ENCODE peak calls at places on chromosomes 3 and 15, in five cellular contexts. One of them, this sample, is unnamed.

GRCh38 chr3:107913671-107914070 is 177.2 kb downstream of the CD47 start:
- DNase-seq in epithelial cell of proximal tubule: no peak
- DNase-seq in choroid plexus epithelial cell: peak; percentile 59
- DNase-seq in progenitor cell of endocrine pancreas: no peak
- DNase-seq in cardiac fibroblast: peak; percentile 82
- DNase-seq in this sample: no peak

GRCh38 chr3:21020043-21020442 is 731.0 kb downstream of the ZNF385D start:
- DNase-seq in epithelial cell of proximal tubule: no peak
- DNase-seq in choroid plexus epithelial cell: no peak
- DNase-seq in progenitor cell of endocrine pancreas: no peak
- DNase-seq in cardiac fibroblast: no peak
- DNase-seq in this sample: no peak

GRCh38 chr3:152452318-152452717 is 183.6 kb downstream of the MBNL1 start:
- DNase-seq in epithelial cell of proximal tubule: no peak
- DNase-seq in choroid plexus epithelial cell: peak; percentile 60
- DNase-seq in progenitor cell of endocrine pancreas: no peak
- DNase-seq in cardiac fibroblast: peak; percentile 34
- DNase-seq in this sample: no peak

GRCh38 chr3:123448503-123449091 is at the start of gene ADCY5:
- DNase-seq in epithelial cell of proximal tubule: no peak
- DNase-seq in choroid plexus epithelial cell: no peak
- DNase-seq in progenitor cell of endocrine pancreas: no peak
- DNase-seq in cardiac fibroblast: no peak
- DNase-seq in this sample: no peak

GRCh38 chr15:66196565-66196964 is 57.0 kb downstream of the MEGF11 start:
- DNase-seq in epithelial cell of proximal tubule: peak; percentile 20
- DNase-seq in choroid plexus epithelial cell: peak; percentile 5
- DNase-seq in progenitor cell of endocrine pancreas: no peak
- DNase-seq in cardiac fibroblast: peak; percentile 10
- DNase-seq in this sample: peak; percentile 35

GRCh38 chr15:73010154-73011152 is 41.8 kb upstream of the NEO1 start:
- DNase-seq in epithelial cell of proximal tubule: no peak
- DNase-seq in choroid plexus epithelial cell: no peak
- DNase-seq in progenitor cell of endocrine pancreas: no peak
- DNase-seq in cardiac fibroblast: peak; percentile 7
- DNase-seq in this sample: no peak

GRCh38 chr3:132504375-132504921 is 87.1 kb downstream of the DNAJC13 start:
- DNase-seq in epithelial cell of proximal tubule: no peak
- DNase-seq in choroid plexus epithelial cell: peak; percentile 11
- DNase-seq in progenitor cell of endocrine pancreas: no peak
- DNase-seq in cardiac fibroblast: no peak
- DNase-seq in this sample: no peak

GRCh38 chr3:112302061-112302830 is 8.2 kb upstream of the SLC9C1 start:
- DNase-seq in epithelial cell of proximal tubule: no peak
- DNase-seq in choroid plexus epithelial cell: peak; percentile 72
- DNase-seq in progenitor cell of endocrine pancreas: no peak
- DNase-seq in cardiac fibroblast: no peak
- DNase-seq in this sample: no peak

GRCh38 chr3:128432898-128433629 is 33.6 kb downstream of the DNAJB8 start:
- DNase-seq in epithelial cell of proximal tubule: no peak
- DNase-seq in choroid plexus epithelial cell: no peak
- DNase-seq in progenitor cell of endocrine pancreas: peak; percentile 49
- DNase-seq in cardiac fibroblast: no peak
- DNase-seq in this sample: no peak

GRCh38 chr3:1326546-1326945 is 233.7 kb downstream of the CNTN6 start:
- DNase-seq in epithelial cell of proximal tubule: no peak
- DNase-seq in choroid plexus epithelial cell: no peak
- DNase-seq in progenitor cell of endocrine pancreas: no peak
- DNase-seq in cardiac fibroblast: no peak
- DNase-seq in this sample: no peak

GRCh38 chr15:43266834-43267233 is at the start of gene TGM5:
- DNase-seq in epithelial cell of proximal tubule: no peak
- DNase-seq in choroid plexus epithelial cell: no peak
- DNase-seq in progenitor cell of endocrine pancreas: no peak
- DNase-seq in cardiac fibroblast: no peak
- DNase-seq in this sample: peak; percentile 84

GRCh38 chr3:193777524-193777923 is 184.5 kb downstream of the OPA1 start:
- DNase-seq in epithelial cell of proximal tubule: no peak
- DNase-seq in choroid plexus epithelial cell: no peak
- DNase-seq in progenitor cell of endocrine pancreas: no peak
- DNase-seq in cardiac fibroblast: no peak
- DNase-seq in this sample: no peak

GRCh38 chr15:88899251-88899650 is 3.9 kb upstream of the HAPLN3 start:
- DNase-seq in epithelial cell of proximal tubule: no peak
- DNase-seq in choroid plexus epithelial cell: no peak
- DNase-seq in progenitor cell of endocrine pancreas: no peak
- DNase-seq in cardiac fibroblast: no peak
- DNase-seq in this sample: no peak

GRCh38 chr3:150022406-150023238 is 51.9 kb upstream of the PFN2 start:
- DNase-seq in epithelial cell of proximal tubule: no peak
- DNase-seq in choroid plexus epithelial cell: peak; percentile 18
- DNase-seq in progenitor cell of endocrine pancreas: no peak
- DNase-seq in cardiac fibroblast: peak; percentile 55
- DNase-seq in this sample: peak; percentile 38

GRCh38 chr3:119181765-119182164 is 8.4 kb downstream of the UPK1B start:
- DNase-seq in epithelial cell of proximal tubule: no peak
- DNase-seq in choroid plexus epithelial cell: peak; percentile 28
- DNase-seq in progenitor cell of endocrine pancreas: no peak
- DNase-seq in cardiac fibroblast: peak; percentile 64
- DNase-seq in this sample: peak; percentile 38

GRCh38 chr15:29058903-29059539 is 173.2 kb downstream of the APBA2 start:
- DNase-seq in epithelial cell of proximal tubule: no peak
- DNase-seq in choroid plexus epithelial cell: no peak
- DNase-seq in progenitor cell of endocrine pancreas: no peak
- DNase-seq in cardiac fibroblast: no peak
- DNase-seq in this sample: no peak

GRCh38 chr15:65287515-65287845 is 797 bp upstream of the PARP16 start:
- DNase-seq in epithelial cell of proximal tubule: no peak
- DNase-seq in choroid plexus epithelial cell: peak; percentile 23
- DNase-seq in progenitor cell of endocrine pancreas: no peak
- DNase-seq in cardiac fibroblast: no peak
- DNase-seq in this sample: no peak

GRCh38 chr3:134638385-134639020 is 12.3 kb downstream of the KY start:
- DNase-seq in epithelial cell of proximal tubule: no peak
- DNase-seq in choroid plexus epithelial cell: no peak
- DNase-seq in progenitor cell of endocrine pancreas: no peak
- DNase-seq in cardiac fibroblast: no peak
- DNase-seq in this sample: no peak

GRCh38 chr3:115855911-115856310 is 232.6 kb downstream of the GAP43 start:
- DNase-seq in epithelial cell of proximal tubule: no peak
- DNase-seq in choroid plexus epithelial cell: no peak
- DNase-seq in progenitor cell of endocrine pancreas: no peak
- DNase-seq in cardiac fibroblast: peak; percentile 39
- DNase-seq in this sample: no peak

GRCh38 chr3:138348950-138349739 is 766 bp downstream of the MRAS start:
- DNase-seq in epithelial cell of proximal tubule: no peak
- DNase-seq in choroid plexus epithelial cell: peak; percentile 36
- DNase-seq in progenitor cell of endocrine pancreas: no peak
- DNase-seq in cardiac fibroblast: peak; percentile 24
- DNase-seq in this sample: no peak

GRCh38 chr3:31960793-31961431 is 20.1 kb downstream of the OSBPL10 start:
- DNase-seq in epithelial cell of proximal tubule: no peak
- DNase-seq in choroid plexus epithelial cell: peak; percentile 45
- DNase-seq in progenitor cell of endocrine pancreas: no peak
- DNase-seq in cardiac fibroblast: peak; percentile 80
- DNase-seq in this sample: peak; percentile 64

GRCh38 chr3:188747487-188747886 is 424.3 kb upstream of the TPRG1 start:
- DNase-seq in epithelial cell of proximal tubule: no peak
- DNase-seq in choroid plexus epithelial cell: no peak
- DNase-seq in progenitor cell of endocrine pancreas: no peak
- DNase-seq in cardiac fibroblast: no peak
- DNase-seq in this sample: no peak

GRCh38 chr15:93603550-93603949 is 514.5 kb upstream of the RGMA start:
- DNase-seq in epithelial cell of proximal tubule: no peak
- DNase-seq in choroid plexus epithelial cell: no peak
- DNase-seq in progenitor cell of endocrine pancreas: no peak
- DNase-seq in cardiac fibroblast: no peak
- DNase-seq in this sample: no peak

GRCh38 chr3:15380980-15381890 is 46.1 kb downstream of the METTL6 start:
- DNase-seq in epithelial cell of proximal tubule: no peak
- DNase-seq in choroid plexus epithelial cell: peak; percentile 9
- DNase-seq in progenitor cell of endocrine pancreas: no peak
- DNase-seq in cardiac fibroblast: no peak
- DNase-seq in this sample: no peak

GRCh38 chr15:78307977-78308376 is 8.6 kb upstream of the SKIC8 start:
- DNase-seq in epithelial cell of proximal tubule: no peak
- DNase-seq in choroid plexus epithelial cell: no peak
- DNase-seq in progenitor cell of endocrine pancreas: no peak
- DNase-seq in cardiac fibroblast: no peak
- DNase-seq in this sample: no peak

GRCh38 chr3:49410102-49410843 is 1.5 kb downstream of the RHOA start:
- DNase-seq in epithelial cell of proximal tubule: no peak
- DNase-seq in choroid plexus epithelial cell: no peak
- DNase-seq in progenitor cell of endocrine pancreas: no peak
- DNase-seq in cardiac fibroblast: no peak
- DNase-seq in this sample: no peak

GRCh38 chr15:57920916-57921315 is 144.6 kb downstream of the ALDH1A2 start:
- DNase-seq in epithelial cell of proximal tubule: peak; percentile 61
- DNase-seq in choroid plexus epithelial cell: peak; percentile 45
- DNase-seq in progenitor cell of endocrine pancreas: no peak
- DNase-seq in cardiac fibroblast: peak; percentile 46
- DNase-seq in this sample: no peak

GRCh38 chr15:68558318-68559305 is 20.2 kb upstream of the CORO2B start:
- DNase-seq in epithelial cell of proximal tubule: no peak
- DNase-seq in choroid plexus epithelial cell: no peak
- DNase-seq in progenitor cell of endocrine pancreas: no peak
- DNase-seq in cardiac fibroblast: no peak
- DNase-seq in this sample: peak; percentile 37

GRCh38 chr3:463793-464192 is 267.2 kb downstream of the CHL1 start:
- DNase-seq in epithelial cell of proximal tubule: no peak
- DNase-seq in choroid plexus epithelial cell: no peak
- DNase-seq in progenitor cell of endocrine pancreas: no peak
- DNase-seq in cardiac fibroblast: no peak
- DNase-seq in this sample: no peak

GRCh38 chr3:193605876-193606275 is 12.9 kb downstream of the OPA1 start:
- DNase-seq in epithelial cell of proximal tubule: no peak
- DNase-seq in choroid plexus epithelial cell: peak; percentile 81
- DNase-seq in progenitor cell of endocrine pancreas: no peak
- DNase-seq in cardiac fibroblast: peak; percentile 85
- DNase-seq in this sample: peak; percentile 80

GRCh38 chr3:72338082-72338941 is 509.9 kb downstream of the SHQ1 start:
- DNase-seq in epithelial cell of proximal tubule: peak; percentile 30
- DNase-seq in choroid plexus epithelial cell: no peak
- DNase-seq in progenitor cell of endocrine pancreas: no peak
- DNase-seq in cardiac fibroblast: peak; percentile 68
- DNase-seq in this sample: peak; percentile 42

GRCh38 chr3:31448882-31449243 is 83.9 kb upstream of the STT3B start:
- DNase-seq in epithelial cell of proximal tubule: no peak
- DNase-seq in choroid plexus epithelial cell: no peak
- DNase-seq in progenitor cell of endocrine pancreas: no peak
- DNase-seq in cardiac fibroblast: no peak
- DNase-seq in this sample: no peak

GRCh38 chr3:79406175-79406574 is 361.6 kb downstream of the ROBO1 start:
- DNase-seq in epithelial cell of proximal tubule: no peak
- DNase-seq in choroid plexus epithelial cell: no peak
- DNase-seq in progenitor cell of endocrine pancreas: no peak
- DNase-seq in cardiac fibroblast: no peak
- DNase-seq in this sample: no peak
- TF ChIP-seq CTCF in epithelial cell of proximal tubule: peak; percentile 54
- TF ChIP-seq CTCF in choroid plexus epithelial cell: peak; percentile 36
- TF ChIP-seq CTCF in progenitor cell of endocrine pancreas: no peak
- TF ChIP-seq CTCF in cardiac fibroblast: peak; percentile 25
- TF ChIP-seq CTCF in this sample: no peak

DNA sequence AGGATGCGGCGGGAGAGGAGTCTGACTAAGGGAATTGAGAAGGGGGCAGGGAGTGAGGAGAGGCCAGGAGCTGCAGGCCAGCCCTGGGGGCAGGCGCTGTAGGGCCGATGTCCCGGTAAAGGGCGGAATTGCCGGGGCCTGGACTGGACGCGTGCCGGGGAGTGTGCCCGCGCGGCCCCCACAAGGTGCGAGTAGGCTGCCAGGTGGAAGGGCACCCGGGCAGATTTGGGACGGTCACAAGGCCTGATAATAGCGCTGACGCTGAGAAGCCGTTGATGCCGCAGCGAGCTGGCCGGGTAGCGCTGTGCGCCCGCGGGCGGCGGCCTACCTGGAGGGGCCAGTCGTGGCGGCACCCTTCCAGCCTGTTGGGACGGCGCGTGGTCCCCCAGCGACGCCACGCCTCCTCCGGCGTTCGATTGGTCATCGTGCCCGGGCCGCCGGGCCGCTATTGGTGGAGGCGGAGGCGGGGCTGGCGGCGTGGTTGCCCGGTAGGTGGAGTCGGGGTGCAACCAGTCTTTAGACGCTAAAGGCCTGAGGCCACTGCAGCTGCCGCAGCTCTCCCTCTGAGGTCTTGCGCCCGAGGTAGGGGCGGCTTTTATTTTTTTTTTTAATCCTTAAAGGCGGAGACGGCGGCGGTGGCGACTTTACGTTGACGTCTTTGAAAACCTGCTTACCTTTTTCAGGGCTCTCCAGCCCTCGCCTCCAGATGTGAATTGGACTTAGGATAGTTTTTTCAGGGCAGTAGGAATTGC is 919 bp downstream of the SLC25A38 start:
- DNase-seq in epithelial cell of proximal tubule: no peak
- DNase-seq in choroid plexus epithelial cell: peak; percentile 95
- DNase-seq in progenitor cell of endocrine pancreas: peak; percentile 95
- DNase-seq in cardiac fibroblast: peak; percentile 91
- DNase-seq in this sample: peak; percentile 93
- TF ChIP-seq CTCF in epithelial cell of proximal tubule: no peak
- TF ChIP-seq CTCF in choroid plexus epithelial cell: no peak
- TF ChIP-seq CTCF in progenitor cell of endocrine pancreas: no peak
- TF ChIP-seq CTCF in cardiac fibroblast: no peak
- TF ChIP-seq CTCF in this sample: no peak

GRCh38 chr3:65060904-65061303 is 373.1 kb upstream of the ADAMTS9 start:
- DNase-seq in epithelial cell of proximal tubule: no peak
- DNase-seq in choroid plexus epithelial cell: no peak
- DNase-seq in progenitor cell of endocrine pancreas: no peak
- DNase-seq in cardiac fibroblast: no peak
- DNase-seq in this sample: no peak
- TF ChIP-seq CTCF in epithelial cell of proximal tubule: no peak
- TF ChIP-seq CTCF in choroid plexus epithelial cell: no peak
- TF ChIP-seq CTCF in progenitor cell of endocrine pancreas: no peak
- TF ChIP-seq CTCF in cardiac fibroblast: no peak
- TF ChIP-seq CTCF in this sample: no peak

DNA sequence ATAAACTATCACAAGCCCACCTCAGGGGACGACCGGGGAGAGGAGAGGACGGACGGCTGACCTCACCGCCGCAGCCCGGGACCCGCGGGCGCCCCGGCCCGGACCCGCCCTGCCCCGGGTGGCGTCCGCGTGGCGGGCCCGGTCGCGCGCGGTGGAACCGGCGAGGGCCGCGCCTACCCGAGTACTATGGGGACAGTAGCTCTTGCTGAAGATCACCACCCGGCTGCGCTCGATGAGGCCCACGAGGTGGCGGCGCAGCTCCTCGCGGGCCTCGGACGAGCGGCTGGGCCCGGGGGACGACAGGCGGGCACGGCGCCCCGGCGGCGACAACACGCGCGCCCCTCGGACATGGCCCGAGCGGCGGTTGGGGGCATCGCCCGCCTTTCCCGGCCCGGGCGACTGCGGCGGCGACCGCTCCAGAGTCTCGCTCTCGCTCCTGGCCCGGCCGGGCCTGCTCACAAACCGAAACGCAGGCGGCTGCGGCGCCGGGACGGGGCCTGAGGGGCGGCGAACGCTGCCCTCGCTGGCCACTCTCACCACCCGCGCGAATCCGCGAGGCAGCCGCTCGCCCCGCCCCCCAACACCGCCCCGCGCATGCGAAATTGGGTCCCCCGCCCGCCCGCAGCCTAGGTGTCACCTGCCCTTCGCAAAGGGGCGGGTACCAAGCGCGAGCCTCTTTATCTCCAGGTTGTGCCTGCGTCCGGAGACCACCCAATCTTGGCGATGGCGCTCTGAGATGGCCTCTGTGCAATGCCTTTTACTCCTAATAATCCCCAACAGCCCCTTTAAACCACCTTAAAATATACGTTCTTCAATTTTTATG is at the start of gene TXNRD3:
- DNase-seq in epithelial cell of proximal tubule: no peak
- DNase-seq in choroid plexus epithelial cell: peak; percentile 62
- DNase-seq in progenitor cell of endocrine pancreas: peak; percentile 85
- DNase-seq in cardiac fibroblast: peak; percentile 63
- DNase-seq in this sample: peak; percentile 81
- TF ChIP-seq CTCF in epithelial cell of proximal tubule: no peak
- TF ChIP-seq CTCF in choroid plexus epithelial cell: no peak
- TF ChIP-seq CTCF in progenitor cell of endocrine pancreas: peak; percentile 34
- TF ChIP-seq CTCF in cardiac fibroblast: no peak
- TF ChIP-seq CTCF in this sample: peak; percentile 8

This sample was measured in MCF 10A.